ENCODE peak calls at places on chromosome 11, in nine cellular contexts. C is substantia nigra, S is A172, W is NCI-H1048, U is IMR-90, X is H1, K is GM19239, B is left cardiac atrium, N is fibroblast of lung. H is an unnamed sample.

GRCh38 chr11:86172894-86173293 is 71.7 kb upstream of the EED start:
- DNase-seq in W (no peak), K (no peak), C (no peak), U (peak; percentile 55), S (peak; percentile 75), B (no peak), X (no peak), N (peak; percentile 90), H (no peak)

GRCh38 chr11:58902881-58903280 is 36.4 kb upstream of the GLYATL1 start:
- DNase-seq in W (no peak), U (no peak), N (no peak), B (no peak), X (no peak), C (no peak), S (no peak), K (no peak), H (no peak)

GRCh38 chr11:69949327-69949726 is 128.8 kb upstream of the ANO1 start:
- DNase-seq in W (no peak), X (no peak), S (peak; percentile 99), C (no peak), K (no peak), B (peak; percentile 59), U (peak; percentile 95), N (peak; percentile 95), H (peak; percentile 37)

GRCh38 chr11:47616726-47617416 is 22.7 kb upstream of the C1QTNF4 start:
- DNase-seq in B (peak; percentile 36), N (peak; percentile 65), C (peak; percentile 15), K (no peak), S (peak; percentile 43), W (no peak), U (peak; percentile 85), X (no peak), H (no peak)

GRCh38 chr11:118434553-118435232 is 1.6 kb upstream of the KMT2A start:
- DNase-seq in C (peak; percentile 19), X (peak; percentile 79), S (no peak), B (no peak), W (no peak), K (no peak), N (peak; percentile 53), U (peak; percentile 40), H (no peak)

GRCh38 chr11:94142308-94143277 is 14.0 kb downstream of the PANX1 start:
- DNase-seq in S (no peak), C (no peak), K (no peak), U (no peak), N (peak; percentile 62), W (no peak), X (no peak), B (no peak), H (no peak)

GRCh38 chr11:6319879-6320410 is 356 bp downstream of the CAVIN3 start:
- DNase-seq in C (no peak), X (no peak), W (no peak), B (peak; percentile 94), S (no peak), N (peak; percentile 94), K (peak; percentile 20), U (peak; percentile 91), H (peak; percentile 86)

GRCh38 chr11:83241291-83241946 is 44.7 kb downstream of the CCDC90B start:
- DNase-seq in K (peak; percentile 9), N (peak; percentile 77), U (peak; percentile 77), B (peak; percentile 54), W (peak; percentile 1), X (peak; percentile 50), S (peak; percentile 87), C (no peak), H (peak; percentile 74)

GRCh38 chr11:109971184-109971523 is 122.0 kb upstream of the ZC3H12C start:
- DNase-seq in U (peak; percentile 84), S (peak; percentile 14), C (no peak), N (peak; percentile 76), W (no peak), K (no peak), X (no peak), B (no peak), H (no peak)